ENCODE peak calls at places on chromosomes 3 and 15, in eight cellular contexts. G, T, P, K, B, N, F and D are unnamed samples.

GRCh38 chr3:31288641-31289100 is 244.1 kb upstream of the STT3B start:
- DNase-seq in G (peak), T (no peak), P (peak), K (peak), B (no peak), N (peak), F (no peak), D (peak)

GRCh38 chr3:102057781-102058421 is 208.6 kb downstream of the NFKBIZ start:
- DNase-seq in G (no peak), T (no peak), P (no peak), K (no peak), B (no peak), N (no peak), F (no peak), D (no peak)

GRCh38 chr3:69326821-69327433 is 59.0 kb downstream of the FRMD4B start:
- DNase-seq in G (no peak), T (no peak), P (no peak), K (no peak), B (no peak), N (peak), F (no peak), D (no peak)

GRCh38 chr15:101293122-101293521 is 1.9 kb downstream of the SNRPA1 start:
- DNase-seq in G (peak), T (no peak), P (no peak), K (no peak), B (no peak), N (peak), F (no peak), D (no peak)

GRCh38 chr3:197151562-197151961 is 121.9 kb upstream of the MELTF start:
- DNase-seq in G (peak), T (no peak), P (no peak), K (peak), B (no peak), N (peak), F (no peak), D (peak)

GRCh38 chr15:85727068-85727467 is 67.7 kb downstream of the KLHL25 start:
- DNase-seq in G (no peak), T (no peak), P (no peak), K (no peak), B (no peak), N (peak), F (no peak), D (no peak)

GRCh38 chr3:109902549-109902948 is 565.2 kb upstream of the DPPA4 start:
- DNase-seq in G (no peak), T (no peak), P (no peak), K (no peak), B (no peak), N (no peak), F (no peak), D (no peak)

GRCh38 chr3:101809178-101810022 is 30.4 kb downstream of the NXPE3 start:
- DNase-seq in G (peak), T (no peak), P (peak), K (peak), B (no peak), N (peak), F (peak), D (peak)

GRCh38 chr15:74826372-74826819 is at the start of gene CPLX3:
- DNase-seq in G (no peak), T (no peak), P (peak), K (no peak), B (no peak), N (no peak), F (peak), D (no peak)

GRCh38 chr3:134624537-134625287 is 26.1 kb downstream of the KY start:
- DNase-seq in G (no peak), T (no peak), P (no peak), K (no peak), B (no peak), N (no peak), F (no peak), D (no peak)

GRCh38 chr3:127035672-127036071 is 52.8 kb downstream of the PLXNA1 start:
- DNase-seq in G (peak), T (peak), P (no peak), K (peak), B (no peak), N (peak), F (no peak), D (peak)

GRCh38 chr3:138042043-138042442 is 32.1 kb downstream of the CLDN18 start:
- DNase-seq in G (peak), T (no peak), P (no peak), K (peak), B (no peak), N (peak), F (no peak), D (peak)

GRCh38 chr3:190027116-190027515 is 93.6 kb downstream of the P3H2 start:
- DNase-seq in G (no peak), T (no peak), P (no peak), K (no peak), B (no peak), N (no peak), F (no peak), D (no peak)

GRCh38 chr3:4245671-4246070 is 57.5 kb upstream of the SETMAR start:
- DNase-seq in G (no peak), T (no peak), P (peak), K (no peak), B (no peak), N (no peak), F (no peak), D (no peak)

GRCh38 chr3:134314588-134315285 is 59.5 kb downstream of the AMOTL2 start:
- DNase-seq in G (no peak), T (peak), P (no peak), K (no peak), B (no peak), N (peak), F (no peak), D (no peak)

GRCh38 chr15:40234783-40235182 is 4.1 kb upstream of the PAK6 start:
- DNase-seq in G (peak), T (no peak), P (no peak), K (no peak), B (no peak), N (no peak), F (no peak), D (no peak)

GRCh38 chr15:69303337-69304175 is 4.8 kb downstream of the PAQR5 start:
- DNase-seq in G (no peak), T (no peak), P (peak), K (no peak), B (no peak), N (no peak), F (no peak), D (no peak)

GRCh38 chr3:111283165-111283564 is 211.5 kb downstream of the NECTIN3 start:
- DNase-seq in G (no peak), T (no peak), P (no peak), K (no peak), B (no peak), N (peak), F (no peak), D (no peak)

GRCh38 chr3:9248232-9249191 is 934 bp downstream of the SRGAP3 start:
- DNase-seq in G (peak), T (no peak), P (peak), K (no peak), B (no peak), N (no peak), F (peak), D (no peak)

GRCh38 chr3:9253327-9253726 is 3.9 kb upstream of the SRGAP3 start:
- DNase-seq in G (peak), T (no peak), P (no peak), K (no peak), B (no peak), N (no peak), F (no peak), D (no peak)

GRCh38 chr3:9250236-9250635 is 790 bp upstream of the SRGAP3 start:
- DNase-seq in G (no peak), T (no peak), P (peak), K (no peak), B (no peak), N (no peak), F (peak), D (no peak)

GRCh38 chr3:9249273-9250192 is at the start of gene SRGAP3:
- DNase-seq in G (peak), T (peak), P (peak), K (peak), B (peak), N (peak), F (peak), D (peak)

GRCh38 chr3:9251055-9251786 is 1.8 kb upstream of the SRGAP3 start:
- DNase-seq in G (peak), T (no peak), P (no peak), K (no peak), B (no peak), N (no peak), F (no peak), D (no peak)
- TF ChIP-seq CTCF in G (peak), T (no peak), P (no peak), K (no peak), B (no peak), N (no peak), F (peak), D (peak)

GRCh38 chr3:172592898-172593669 is 69.9 kb upstream of the TNFSF10 start:
- DNase-seq in G (no peak), T (no peak), P (no peak), K (no peak), B (no peak), N (no peak), F (no peak), D (no peak)

GRCh38 chr3:172591171-172591605 is 68.0 kb upstream of the TNFSF10 start:
- DNase-seq in G (no peak), T (no peak), P (no peak), K (no peak), B (no peak), N (no peak), F (no peak), D (no peak)

GRCh38 chr3:172595648-172596393 is 72.6 kb upstream of the TNFSF10 start:
- DNase-seq in G (peak), T (no peak), P (peak), K (peak), B (no peak), N (peak), F (no peak), D (peak)

GRCh38 chr3:172596394-172596706 is 73.1 kb upstream of the TNFSF10 start:
- DNase-seq in G (no peak), T (no peak), P (no peak), K (no peak), B (no peak), N (no peak), F (no peak), D (no peak)

GRCh38 chr3:172591876-172592771 is 68.9 kb upstream of the TNFSF10 start:
- DNase-seq in G (no peak), T (no peak), P (no peak), K (no peak), B (no peak), N (no peak), F (no peak), D (peak)
- H3K4me3 ChIP-seq in G (no peak), T (no peak), P (no peak), K (no peak), B (no peak), N (no peak), F (no peak), D (no peak)

DNA sequence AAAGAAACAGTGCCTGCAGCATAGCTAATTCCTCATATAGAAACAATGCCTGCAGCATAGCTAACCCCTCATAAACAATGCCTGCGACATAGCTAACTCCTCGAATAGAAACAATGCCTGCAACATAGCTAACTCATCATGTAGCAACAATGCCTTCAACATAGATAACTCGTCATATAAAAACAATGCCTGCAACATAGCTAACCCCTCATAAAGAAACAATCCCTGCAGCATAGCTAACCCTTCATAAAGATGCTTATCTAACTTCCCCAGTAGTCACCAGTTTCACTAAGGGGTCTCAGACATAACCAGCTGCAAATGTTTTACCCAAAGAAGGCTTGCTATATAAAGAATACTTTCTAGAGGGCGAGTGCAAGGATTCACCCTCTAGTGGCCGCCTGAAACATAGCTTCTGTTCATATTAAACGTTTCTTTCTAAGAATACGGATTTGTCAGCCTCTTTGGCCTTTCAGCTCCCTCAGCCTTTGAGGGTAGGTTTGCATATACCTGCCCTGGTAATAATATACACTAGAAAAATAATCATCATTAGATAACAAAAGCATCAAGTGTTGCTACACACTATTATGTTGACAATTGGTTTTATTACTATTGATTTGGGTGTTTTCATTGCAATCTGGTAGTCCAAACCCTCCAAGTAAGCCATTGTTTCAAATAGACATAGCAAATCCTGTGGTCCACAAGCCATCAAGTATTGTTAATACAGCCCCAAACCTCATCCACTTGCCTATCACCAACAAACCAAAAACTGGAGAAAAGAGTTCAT is 44.4 kb upstream of the FAN1 start:
- DNase-seq in G (peak), T (no peak), P (peak), K (peak), B (no peak), N (peak), F (peak), D (peak)
- TF ChIP-seq CTCF in G (peak), T (peak), P (peak), K (peak), B (peak), N (peak), F (peak), D (peak)

DNA sequence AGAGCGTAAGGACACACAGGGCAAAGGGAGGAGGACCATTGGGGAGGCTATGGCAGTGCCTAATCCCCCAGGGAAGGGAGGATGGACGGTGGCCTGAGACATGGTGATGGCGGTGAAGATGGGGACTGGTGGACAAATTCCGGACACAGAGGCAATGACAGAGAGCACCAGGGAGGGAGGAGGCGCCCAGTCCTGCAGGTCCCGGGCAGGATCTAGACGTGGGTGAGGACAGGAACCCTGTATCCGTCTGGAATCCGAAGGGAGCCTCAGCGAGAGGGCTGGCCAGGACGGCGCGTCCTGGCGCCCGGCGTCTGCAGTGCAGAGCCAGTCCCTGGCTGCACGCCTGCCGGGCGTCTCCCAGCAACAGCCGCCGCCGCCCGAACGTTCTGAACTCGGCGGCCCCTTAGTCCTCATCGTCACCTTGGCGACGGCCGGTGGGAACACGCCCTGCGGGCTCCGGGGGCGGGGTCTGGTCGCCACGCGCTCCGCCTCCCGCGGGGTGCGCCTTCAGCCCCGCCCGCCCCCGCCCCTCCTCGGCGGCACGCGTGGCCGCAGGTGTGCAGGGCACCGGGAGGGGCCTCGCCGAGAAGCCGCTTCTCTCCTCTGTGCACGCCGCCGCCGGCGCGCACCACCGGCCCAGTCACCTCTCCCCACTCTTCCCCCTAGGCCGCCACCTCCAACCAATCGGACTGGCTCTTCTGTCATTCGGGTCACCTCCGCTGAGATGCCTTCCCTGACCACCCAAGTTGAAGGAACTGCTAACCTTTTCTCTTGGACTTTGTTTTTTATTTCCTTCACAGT is 11.6 kb downstream of the XIRP1 start:
- DNase-seq in G (peak), T (peak), P (peak), K (peak), B (peak), N (peak), F (peak), D (peak)
- H3K4me3 ChIP-seq in G (peak), T (peak), P (peak), K (peak), B (peak), N (peak), F (peak), D (peak)

GRCh38 chr3:170355738-170356595 is 1.5 kb upstream of the SKIL start:
- DNase-seq in G (peak), T (peak), P (peak), K (peak), B (no peak), N (peak), F (peak), D (peak)

GRCh38 chr3:170357920-170358854 is 672 bp downstream of the SKIL start:
- DNase-seq in G (peak), T (peak), P (peak), K (peak), B (peak), N (peak), F (peak), D (peak)

GRCh38 chr3:170359178-170359704 is 1.7 kb downstream of the SKIL start:
- DNase-seq in G (no peak), T (no peak), P (no peak), K (peak), B (no peak), N (no peak), F (no peak), D (no peak)

GRCh38 chr3:170357176-170357919 is at the start of gene SKIL:
- DNase-seq in G (peak), T (peak), P (peak), K (peak), B (peak), N (peak), F (peak), D (peak)

DNA sequence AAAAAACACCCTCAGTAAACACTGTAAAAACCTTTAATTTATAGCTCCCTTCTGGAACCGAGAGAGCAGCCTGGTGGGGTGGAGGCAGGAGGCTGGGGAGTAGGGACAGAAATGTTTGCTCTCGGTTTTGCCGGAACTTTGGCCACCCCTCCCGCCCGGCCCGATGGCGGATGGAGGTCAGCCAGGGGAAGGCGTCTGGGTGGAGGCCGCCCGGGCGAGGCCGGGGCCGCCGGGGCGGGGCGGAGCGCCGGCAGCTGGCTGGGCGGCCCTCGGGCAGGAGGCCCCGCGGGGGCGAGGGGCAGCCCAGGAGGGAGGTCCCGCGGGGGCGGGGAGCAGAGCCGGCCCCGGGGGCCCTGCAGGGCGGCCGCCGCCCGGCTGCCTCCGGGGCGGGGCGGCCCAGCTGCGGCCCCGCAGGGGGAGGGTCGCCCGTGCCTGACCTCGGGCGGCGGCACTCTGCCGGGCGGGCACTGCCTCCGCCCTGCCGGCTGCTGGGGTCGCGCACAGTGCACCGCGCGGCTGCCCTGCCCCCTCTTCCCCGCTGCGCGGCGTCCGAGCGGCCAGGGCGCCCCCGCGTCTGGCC is 829 bp upstream of the SKIL start:
- DNase-seq in G (peak), T (peak), P (peak), K (peak), B (peak), N (peak), F (no peak), D (peak)
- TF ChIP-seq CTCF in G (no peak), T (no peak), P (peak), K (no peak), B (no peak), N (no peak), F (no peak), D (no peak)

DNA sequence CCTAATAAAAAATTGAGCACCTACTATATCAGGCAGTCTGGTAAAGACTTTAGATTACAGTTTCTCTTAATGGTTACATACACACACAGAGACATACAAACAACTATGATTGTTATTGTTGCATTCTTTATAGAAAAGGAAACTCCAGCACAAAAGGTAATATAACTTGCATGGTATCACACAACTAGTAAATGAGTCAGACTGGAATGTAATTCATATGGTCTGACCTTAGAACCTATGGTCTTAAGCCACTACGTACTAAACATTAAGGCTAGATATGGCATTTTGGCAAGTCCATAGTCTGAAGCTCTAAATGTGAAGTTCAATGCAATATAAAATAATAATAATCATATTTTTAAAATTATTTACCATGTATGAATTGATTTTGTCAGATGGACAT is 380.6 kb downstream of the LSAMP start:
- DNase-seq in G (peak), T (no peak), P (no peak), K (peak), B (no peak), N (peak), F (no peak), D (no peak)
- H3K4me3 ChIP-seq in G (no peak), T (no peak), P (no peak), K (no peak), B (no peak), N (no peak), F (no peak), D (no peak)

DNA sequence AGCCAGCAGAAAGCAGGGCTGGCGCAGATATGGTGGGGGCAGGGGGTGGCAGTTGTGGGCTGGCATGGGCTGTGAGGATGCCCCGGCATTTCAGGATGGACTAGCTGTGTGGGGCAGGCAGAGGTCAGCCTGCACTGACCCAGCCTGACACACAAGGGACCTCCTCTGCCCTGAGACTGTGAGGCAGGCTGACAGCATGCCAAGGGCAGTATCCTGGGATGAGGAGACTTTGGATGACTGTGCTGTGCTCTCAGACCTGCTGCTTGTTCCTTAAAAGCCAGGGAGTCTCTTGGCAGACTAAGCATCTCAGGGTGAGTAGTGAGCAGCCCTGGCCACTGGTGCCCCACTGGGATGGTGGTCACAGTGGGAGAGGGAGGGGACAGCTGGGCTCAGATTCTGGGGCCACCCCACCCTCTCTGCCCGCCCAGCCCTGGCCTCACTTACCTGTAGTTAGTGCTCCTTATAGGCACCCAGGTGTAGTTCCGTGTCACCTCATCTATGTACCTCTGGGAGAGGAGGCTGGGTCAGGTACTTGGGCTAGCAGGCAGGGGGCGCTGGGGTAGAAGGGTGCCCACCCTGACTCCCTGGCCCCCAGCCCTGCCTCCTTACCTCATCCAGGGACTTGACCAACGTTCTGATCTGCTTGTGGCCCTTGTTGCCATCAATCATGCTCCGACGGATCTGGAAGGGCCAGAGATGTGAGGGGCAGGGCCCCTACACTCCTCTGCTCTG is 16.0 kb upstream of the TMEM115 start:
- DNase-seq in G (no peak), T (no peak), P (peak), K (no peak), B (no peak), N (no peak), F (peak), D (no peak)
- TF ChIP-seq CTCF in G (no peak), T (no peak), P (peak), K (peak), B (no peak), N (no peak), F (no peak), D (peak)